ENCODE peak calls at places on chromosomes 7 and 10, in four cellular contexts. A, I, M and Q are unnamed samples.

GRCh38 chr7:101234636-101235035 is 3.0 kb downstream of the CLDN15 start:
- DNase-seq in M (no peak), A (no peak), I (no peak), Q (no peak)

GRCh38 chr7:77665161-77665560 is 31.1 kb upstream of the RSBN1L start:
- DNase-seq in A (no peak), I (no peak), M (no peak), Q (no peak)

GRCh38 chr7:106599343-106599698 is 61.6 kb downstream of the CCDC71L start:
- DNase-seq in I (no peak), A (no peak), M (no peak), Q (no peak)

GRCh38 chr10:71216751-71217265 is 4.4 kb downstream of the UNC5B start:
- DNase-seq in M (peak), I (no peak), A (peak), Q (no peak)

GRCh38 chr10:108427081-108427480 is 1262.6 kb upstream of the SORCS1 start:
- DNase-seq in A (no peak), I (no peak), M (no peak), Q (no peak)

GRCh38 chr10:33248638-33249037 is 85.8 kb downstream of the NRP1 start:
- DNase-seq in I (no peak), M (peak), A (peak), Q (peak)

GRCh38 chr10:49594594-49594993 is 15.5 kb upstream of the SLC18A3 start:
- DNase-seq in A (peak), I (no peak), M (peak), Q (no peak)

GRCh38 chr7:108261560-108262255 is 131.5 kb upstream of the LAMB4 start:
- DNase-seq in I (no peak), A (no peak), M (no peak), Q (no peak)

GRCh38 chr10:113945075-113945686 is 90.7 kb downstream of the NHLRC2 start:
- DNase-seq in I (no peak), M (peak), A (peak), Q (no peak)

GRCh38 chr10:110708776-110709443 is 64.8 kb downstream of the RBM20 start:
- DNase-seq in A (no peak), I (no peak), M (no peak), Q (no peak)

GRCh38 chr7:18499407-18500197 is 4.1 kb downstream of the HDAC9 start:
- DNase-seq in I (no peak), A (no peak), M (no peak), Q (no peak)

GRCh38 chr10:99804471-99804870 is 22.0 kb downstream of the ABCC2 start:
- DNase-seq in I (no peak), A (no peak), M (no peak), Q (no peak)

GRCh38 chr10:99798920-99799319 is 16.5 kb downstream of the ABCC2 start:
- DNase-seq in M (no peak), I (no peak), A (no peak), Q (no peak)

GRCh38 chr10:99796928-99797327 is 14.5 kb downstream of the ABCC2 start:
- DNase-seq in A (no peak), M (no peak), I (no peak), Q (no peak)

GRCh38 chr10:99798031-99798430 is 15.6 kb downstream of the ABCC2 start:
- DNase-seq in I (no peak), A (no peak), M (no peak), Q (no peak)

GRCh38 chr10:99799613-99800012 is 17.2 kb downstream of the ABCC2 start:
- DNase-seq in A (no peak), I (no peak), M (no peak), Q (no peak)
- TF ChIP-seq CTCF in A (no peak), I (no peak), M (no peak), Q (no peak)

GRCh38 chr7:98204670-98205069 is 6.6 kb upstream of the BHLHA15 start:
- DNase-seq in A (no peak), I (no peak), M (no peak), Q (no peak)
- H3K4me3 ChIP-seq in A (no peak), I (no peak), M (no peak), Q (no peak)

DNA sequence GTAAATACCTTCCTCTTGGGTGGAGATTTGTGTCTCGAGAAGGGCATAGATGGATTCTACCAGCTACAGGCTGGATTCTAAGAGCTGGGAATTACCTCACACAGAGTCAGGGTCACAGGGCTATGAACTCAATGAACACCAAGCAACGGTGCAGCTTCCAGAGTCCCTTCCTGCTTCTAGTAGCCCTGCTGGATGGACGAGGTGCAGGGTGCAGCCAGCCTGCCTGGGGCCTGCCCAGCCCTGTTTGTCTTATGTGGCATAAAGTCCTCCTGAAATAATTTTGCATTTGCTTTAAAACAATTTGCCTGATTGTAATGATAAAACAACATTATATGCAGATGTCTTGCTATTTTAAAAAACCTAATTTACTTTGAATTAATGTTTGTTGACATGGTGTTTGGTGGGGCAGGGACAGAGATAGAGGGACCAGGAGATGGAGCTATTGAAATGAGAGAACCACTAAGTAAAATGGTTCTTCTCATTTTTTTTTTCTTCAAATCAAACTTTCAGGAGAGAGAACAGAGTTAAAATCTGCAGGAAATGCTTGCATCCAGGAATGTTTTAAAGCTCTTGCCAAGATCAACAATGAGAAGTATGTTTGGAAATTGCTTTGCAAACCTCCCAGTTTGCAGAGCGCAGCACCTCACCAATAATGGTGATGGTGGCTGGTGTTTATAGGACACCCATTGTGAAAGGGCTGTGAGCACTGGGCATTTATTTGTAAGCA is 305.4 kb upstream of the PODXL start:
- DNase-seq in A (peak), M (peak), I (no peak), Q (no peak)
- TF ChIP-seq CTCF in A (no peak), M (no peak), I (no peak), Q (peak)

DNA sequence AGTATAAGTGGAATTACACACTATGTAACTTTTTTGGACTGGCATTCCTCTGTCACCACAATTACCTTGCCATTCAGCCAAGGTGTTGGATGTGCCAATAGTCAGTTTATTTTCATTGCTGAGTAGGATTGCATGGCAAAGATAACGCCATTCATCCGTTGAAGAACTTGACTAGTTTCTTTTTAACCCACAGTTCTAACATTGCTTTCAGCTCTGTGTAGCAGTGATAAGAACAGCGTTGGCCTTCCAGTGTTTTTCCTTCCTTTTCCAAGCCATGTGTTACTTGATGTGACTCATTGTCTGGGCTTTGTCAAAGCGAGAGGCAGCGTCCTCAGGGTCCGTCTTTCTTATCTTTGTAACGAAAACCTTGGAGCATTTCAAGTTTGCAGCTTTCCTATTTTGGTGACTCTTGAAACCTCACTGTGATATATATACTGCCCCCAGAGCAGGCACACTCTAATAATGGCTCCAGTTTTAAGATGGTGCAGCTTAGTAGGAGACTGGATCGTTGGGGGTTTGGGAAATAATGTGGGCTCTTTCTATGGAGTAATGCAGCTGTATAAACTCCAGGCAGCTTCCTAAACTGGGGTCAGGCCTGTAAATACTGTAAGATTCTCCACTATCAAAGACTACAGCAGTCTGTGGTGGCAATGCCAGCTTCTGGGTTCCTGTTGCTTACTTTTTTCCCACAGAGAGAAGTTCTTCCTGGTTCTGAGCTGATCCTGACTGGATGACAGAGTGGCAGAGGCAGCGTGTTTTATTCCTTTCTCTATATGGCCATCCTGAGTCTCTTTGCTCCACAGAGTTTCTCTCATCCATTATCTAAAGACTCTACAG is 41.7 kb downstream of the AKR1E2 start:
- DNase-seq in A (no peak), I (no peak), M (peak), Q (no peak)
- H3K4me3 ChIP-seq in A (no peak), I (no peak), M (no peak), Q (no peak)

GRCh38 chr10:25696013-25696708 is 237.9 kb upstream of the MYO3A start:
- DNase-seq in M (no peak), A (no peak), I (no peak), Q (no peak)
- TF ChIP-seq CTCF in M (no peak), A (no peak), I (no peak), Q (no peak)

GRCh38 chr10:27745380-27745718 is 270 bp downstream of the MKX start:
- DNase-seq in M (no peak), A (no peak), I (peak), Q (no peak)

GRCh38 chr10:27746364-27747095 is 911 bp upstream of the MKX start:
- DNase-seq in I (no peak), M (peak), A (no peak), Q (no peak)

GRCh38 chr10:27745719-27746363 is at the start of gene MKX:
- DNase-seq in I (peak), A (peak), M (peak), Q (no peak)

GRCh38 chr10:27747096-27747451 is 1.5 kb upstream of the MKX start:
- DNase-seq in M (no peak), I (no peak), A (peak), Q (no peak)

GRCh38 chr10:27748586-27748985 is 3.0 kb upstream of the MKX start:
- DNase-seq in A (no peak), M (no peak), I (no peak), Q (no peak)
- H3K4me3 ChIP-seq in A (no peak), M (no peak), I (no peak), Q (no peak)

GRCh38 chr7:88169717-88170320 is 50.0 kb downstream of the SRI start:
- DNase-seq in M (peak), A (peak), I (no peak), Q (no peak)
- TF ChIP-seq CTCF in M (peak), A (peak), I (peak), Q (peak)